ENCODE peak calls at places on chromosomes 11 and 22, in four cellular contexts. One of them, this sample, is unnamed.

GRCh38 chr11:8832571-8833260 is 78.3 kb upstream of the AKIP1 start:
- DNase-seq in OCI-LY7: peak; percentile 43
- DNase-seq in adrenal gland: no peak
- DNase-seq in transverse colon: no peak
- DNase-seq in this sample: peak; percentile 77

GRCh38 chr22:48824673-48825651 is 1002.7 kb downstream of the BRD1 start:
- DNase-seq in OCI-LY7: no peak
- DNase-seq in adrenal gland: no peak
- DNase-seq in transverse colon: no peak
- DNase-seq in this sample: no peak

GRCh38 chr11:94647926-94648325 is 80.8 kb downstream of the PIWIL4 start:
- DNase-seq in OCI-LY7: no peak
- DNase-seq in adrenal gland: peak; percentile 38
- DNase-seq in transverse colon: no peak
- DNase-seq in this sample: no peak

GRCh38 chr11:108775324-108775723 is 110.5 kb downstream of the DDX10 start:
- DNase-seq in OCI-LY7: no peak
- DNase-seq in adrenal gland: no peak
- DNase-seq in transverse colon: no peak
- DNase-seq in this sample: no peak

GRCh38 chr22:47787501-47788227 is 1025.2 kb downstream of the TBC1D22A start:
- DNase-seq in OCI-LY7: no peak
- DNase-seq in adrenal gland: no peak
- DNase-seq in transverse colon: no peak
- DNase-seq in this sample: no peak

GRCh38 chr11:107301886-107302285 is 155.7 kb downstream of the CWF19L2 start:
- DNase-seq in OCI-LY7: no peak
- DNase-seq in adrenal gland: no peak
- DNase-seq in transverse colon: no peak
- DNase-seq in this sample: no peak

GRCh38 chr11:17746096-17746495 is 11.5 kb downstream of the KCNC1 start:
- DNase-seq in OCI-LY7: no peak
- DNase-seq in adrenal gland: no peak
- DNase-seq in transverse colon: no peak
- DNase-seq in this sample: no peak

GRCh38 chr22:42892571-42893316 is 35.7 kb upstream of the ARFGAP3 start:
- DNase-seq in OCI-LY7: no peak
- DNase-seq in adrenal gland: no peak
- DNase-seq in transverse colon: no peak
- DNase-seq in this sample: peak; percentile 57

GRCh38 chr11:110772863-110773262 is 60.6 kb upstream of the ARHGAP20 start:
- DNase-seq in OCI-LY7: no peak
- DNase-seq in adrenal gland: no peak
- DNase-seq in transverse colon: no peak
- DNase-seq in this sample: no peak

GRCh38 chr11:69292221-69292648 is 1.7 kb upstream of the MYEOV start:
- DNase-seq in OCI-LY7: peak; percentile 52
- DNase-seq in adrenal gland: no peak
- DNase-seq in transverse colon: peak; percentile 50
- DNase-seq in this sample: no peak

GRCh38 chr11:37689951-37690350 is 1091.9 kb upstream of the RAG2 start:
- DNase-seq in OCI-LY7: no peak
- DNase-seq in adrenal gland: no peak
- DNase-seq in transverse colon: no peak
- DNase-seq in this sample: no peak

GRCh38 chr11:44607324-44607962 is 42.0 kb downstream of the CD82 start:
- DNase-seq in OCI-LY7: no peak
- DNase-seq in adrenal gland: no peak
- DNase-seq in transverse colon: no peak
- DNase-seq in this sample: no peak

GRCh38 chr11:22869325-22869724 is 9.1 kb upstream of the CCDC179 start:
- DNase-seq in OCI-LY7: no peak
- DNase-seq in adrenal gland: no peak
- DNase-seq in transverse colon: no peak
- DNase-seq in this sample: no peak

GRCh38 chr22:22698263-22698750 is 53.9 kb downstream of the GGTLC2 start:
- DNase-seq in OCI-LY7: peak; percentile 83
- DNase-seq in adrenal gland: no peak
- DNase-seq in transverse colon: no peak
- DNase-seq in this sample: no peak

GRCh38 chr11:22733433-22733832 is 67.0 kb downstream of the GAS2 start:
- DNase-seq in OCI-LY7: no peak
- DNase-seq in adrenal gland: no peak
- DNase-seq in transverse colon: no peak
- DNase-seq in this sample: no peak

GRCh38 chr11:16217631-16218030 is 138.7 kb downstream of the SOX6 start:
- DNase-seq in OCI-LY7: no peak
- DNase-seq in adrenal gland: no peak
- DNase-seq in transverse colon: no peak
- DNase-seq in this sample: no peak

GRCh38 chr11:122652495-122652894 is 3.0 kb upstream of the UBASH3B start:
- DNase-seq in OCI-LY7: no peak
- DNase-seq in adrenal gland: no peak
- DNase-seq in transverse colon: no peak
- DNase-seq in this sample: no peak

GRCh38 chr11:120331301-120331966 is 4.8 kb upstream of the ARHGEF12 start:
- DNase-seq in OCI-LY7: no peak
- DNase-seq in adrenal gland: no peak
- DNase-seq in transverse colon: no peak
- DNase-seq in this sample: no peak

GRCh38 chr11:31325162-31325561 is 44.4 kb downstream of the DCDC1 start:
- DNase-seq in OCI-LY7: no peak
- DNase-seq in adrenal gland: no peak
- DNase-seq in transverse colon: no peak
- DNase-seq in this sample: no peak

GRCh38 chr22:48886604-48887393 is 940.9 kb downstream of the BRD1 start:
- DNase-seq in OCI-LY7: no peak
- DNase-seq in adrenal gland: no peak
- DNase-seq in transverse colon: no peak
- DNase-seq in this sample: no peak

GRCh38 chr11:59174664-59175033 is 2.7 kb downstream of the DTX4 start:
- DNase-seq in OCI-LY7: no peak
- DNase-seq in adrenal gland: no peak
- DNase-seq in transverse colon: peak; percentile 70
- DNase-seq in this sample: no peak

GRCh38 chr11:10181811-10182210 is 112.2 kb downstream of the SBF2 start:
- DNase-seq in OCI-LY7: peak; percentile 35
- DNase-seq in adrenal gland: no peak
- DNase-seq in transverse colon: no peak
- DNase-seq in this sample: peak; percentile 27
- TF ChIP-seq CTCF in OCI-LY7: peak; percentile 73
- TF ChIP-seq CTCF in adrenal gland: peak; percentile 29
- TF ChIP-seq CTCF in transverse colon: no peak
- TF ChIP-seq CTCF in this sample: no peak

GRCh38 chr11:13972033-13972910 is 9.7 kb downstream of the SPON1 start:
- DNase-seq in OCI-LY7: no peak
- DNase-seq in adrenal gland: no peak
- DNase-seq in transverse colon: no peak
- DNase-seq in this sample: no peak

GRCh38 chr11:13972958-13973357 is 10.4 kb downstream of the SPON1 start:
- DNase-seq in OCI-LY7: no peak
- DNase-seq in adrenal gland: no peak
- DNase-seq in transverse colon: no peak
- DNase-seq in this sample: no peak

GRCh38 chr11:13966486-13966885 is 4.0 kb downstream of the SPON1 start:
- DNase-seq in OCI-LY7: no peak
- DNase-seq in adrenal gland: no peak
- DNase-seq in transverse colon: no peak
- DNase-seq in this sample: no peak

GRCh38 chr11:13965337-13965736 is 2.8 kb downstream of the SPON1 start:
- DNase-seq in OCI-LY7: no peak
- DNase-seq in adrenal gland: no peak
- DNase-seq in transverse colon: peak; percentile 80
- DNase-seq in this sample: peak; percentile 11

GRCh38 chr11:13970986-13971385 is 8.5 kb downstream of the SPON1 start:
- DNase-seq in OCI-LY7: peak; percentile 44
- DNase-seq in adrenal gland: no peak
- DNase-seq in transverse colon: peak; percentile 69
- DNase-seq in this sample: no peak
- TF ChIP-seq CTCF in OCI-LY7: peak; percentile 77
- TF ChIP-seq CTCF in adrenal gland: peak; percentile 33
- TF ChIP-seq CTCF in transverse colon: peak; percentile 37
- TF ChIP-seq CTCF in this sample: peak; percentile 14

GRCh38 chr11:14373941-14374646 is 15.1 kb upstream of the RRAS2 start:
- DNase-seq in OCI-LY7: no peak
- DNase-seq in adrenal gland: peak; percentile 57
- DNase-seq in transverse colon: no peak
- DNase-seq in this sample: no peak

GRCh38 chr11:14376920-14377319 is 17.9 kb upstream of the RRAS2 start:
- DNase-seq in OCI-LY7: no peak
- DNase-seq in adrenal gland: no peak
- DNase-seq in transverse colon: no peak
- DNase-seq in this sample: no peak

GRCh38 chr11:14372011-14372410 is 13.0 kb upstream of the RRAS2 start:
- DNase-seq in OCI-LY7: no peak
- DNase-seq in adrenal gland: no peak
- DNase-seq in transverse colon: no peak
- DNase-seq in this sample: no peak

GRCh38 chr11:14378171-14378570 is 19.2 kb upstream of the RRAS2 start:
- DNase-seq in OCI-LY7: no peak
- DNase-seq in adrenal gland: no peak
- DNase-seq in transverse colon: no peak
- DNase-seq in this sample: no peak

GRCh38 chr11:14374922-14375630 is 16.1 kb upstream of the RRAS2 start:
- DNase-seq in OCI-LY7: no peak
- DNase-seq in adrenal gland: no peak
- DNase-seq in transverse colon: no peak
- DNase-seq in this sample: no peak
- TF ChIP-seq CTCF in OCI-LY7: peak; percentile 22
- TF ChIP-seq CTCF in adrenal gland: no peak
- TF ChIP-seq CTCF in transverse colon: no peak
- TF ChIP-seq CTCF in this sample: peak; percentile 20

DNA sequence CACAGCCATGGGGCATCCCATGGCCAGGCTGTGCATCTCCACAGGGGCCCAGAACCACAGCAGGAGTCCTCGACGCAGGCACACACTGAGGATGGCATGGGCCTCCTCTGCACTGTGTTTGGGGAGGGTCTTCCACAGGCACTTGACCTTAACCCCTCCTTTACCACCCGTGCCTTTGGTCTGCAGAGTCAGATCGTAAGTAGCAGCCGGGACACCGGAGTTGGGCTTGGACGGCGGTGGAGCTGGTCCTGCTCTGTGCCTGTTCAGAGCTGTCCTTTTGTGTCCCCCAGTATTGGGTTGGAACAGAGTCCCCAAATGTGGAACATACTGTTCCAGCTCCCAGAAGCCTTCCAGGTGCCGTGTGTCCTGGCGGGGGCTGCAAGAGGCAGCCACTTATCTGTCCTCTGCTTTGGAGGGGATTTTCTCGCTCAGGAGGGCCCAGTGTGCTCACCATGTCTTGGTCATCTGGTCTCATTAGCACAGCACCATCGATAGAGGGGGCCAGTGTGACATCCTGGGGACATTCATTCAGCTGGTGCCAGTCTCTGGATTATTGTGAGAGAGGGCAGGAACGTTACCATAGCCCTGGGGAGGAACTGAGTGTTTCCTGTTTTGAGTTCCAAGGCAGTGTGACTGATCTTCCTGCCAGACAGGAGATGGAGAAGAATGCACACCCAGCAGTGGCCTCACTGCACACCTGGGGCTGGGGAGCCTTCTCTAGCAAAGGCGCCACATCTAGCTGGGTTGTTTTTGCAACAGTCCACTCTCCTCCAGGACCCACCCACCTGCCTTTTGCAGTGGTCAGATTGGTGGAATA is 12.4 kb downstream of the CRELD2 start:
- DNase-seq in OCI-LY7: peak; percentile 96
- DNase-seq in adrenal gland: peak; percentile 82
- DNase-seq in transverse colon: peak; percentile 83
- DNase-seq in this sample: peak; percentile 78
- TF ChIP-seq CTCF in OCI-LY7: peak; percentile 90
- TF ChIP-seq CTCF in adrenal gland: peak; percentile 65
- TF ChIP-seq CTCF in transverse colon: peak; percentile 45
- TF ChIP-seq CTCF in this sample: peak; percentile 81

GRCh38 chr11:12016246-12016645 is 7.8 kb upstream of the DKK3 start:
- DNase-seq in OCI-LY7: no peak
- DNase-seq in adrenal gland: no peak
- DNase-seq in transverse colon: no peak
- DNase-seq in this sample: no peak
- TF ChIP-seq CTCF in OCI-LY7: no peak
- TF ChIP-seq CTCF in adrenal gland: no peak
- TF ChIP-seq CTCF in transverse colon: no peak
- TF ChIP-seq CTCF in this sample: no peak

DNA sequence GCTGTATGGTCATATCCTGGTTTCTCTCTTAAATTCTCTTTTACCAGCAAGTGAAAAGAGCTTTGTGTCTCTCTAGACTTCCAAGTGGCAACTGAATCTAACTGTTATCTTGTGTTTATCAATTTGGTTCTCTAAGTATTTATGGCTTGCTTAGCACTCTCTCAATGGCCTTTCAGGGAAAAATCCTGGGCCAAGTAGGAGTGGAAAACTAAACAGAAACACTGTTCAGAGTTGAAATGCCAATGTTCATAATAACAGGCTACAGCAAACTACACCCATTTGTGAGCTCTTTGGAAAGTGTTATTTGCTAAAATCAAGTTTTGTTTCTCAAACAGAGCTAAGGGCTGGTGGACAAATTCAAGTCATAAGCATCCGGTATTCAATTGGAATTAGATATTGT is 10.1 kb downstream of the MMP12 start:
- DNase-seq in OCI-LY7: no peak
- DNase-seq in adrenal gland: no peak
- DNase-seq in transverse colon: no peak
- DNase-seq in this sample: no peak
- TF ChIP-seq CTCF in OCI-LY7: no peak
- TF ChIP-seq CTCF in adrenal gland: no peak
- TF ChIP-seq CTCF in transverse colon: no peak
- TF ChIP-seq CTCF in this sample: no peak

DNA sequence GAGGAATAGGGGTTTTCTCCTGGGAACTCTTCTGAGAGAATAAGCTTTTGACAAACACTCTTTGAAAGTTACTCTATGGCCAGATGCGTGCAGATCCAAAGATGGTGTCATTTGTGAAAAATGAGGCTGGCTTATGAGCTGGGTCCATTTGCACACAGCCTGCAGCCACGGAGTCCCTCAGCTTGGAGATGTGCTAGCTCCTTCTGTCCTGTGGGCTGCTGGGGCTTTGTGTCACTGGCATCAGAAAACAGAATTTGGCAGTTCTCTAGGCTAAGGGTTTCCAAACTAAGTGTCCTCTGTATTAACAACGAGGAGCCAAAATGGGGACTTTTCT is 702.4 kb downstream of the NTM start:
- DNase-seq in OCI-LY7: no peak
- DNase-seq in adrenal gland: no peak
- DNase-seq in transverse colon: no peak
- DNase-seq in this sample: no peak
- TF ChIP-seq CTCF in OCI-LY7: no peak
- TF ChIP-seq CTCF in adrenal gland: no peak
- TF ChIP-seq CTCF in transverse colon: no peak
- TF ChIP-seq CTCF in this sample: no peak

DNA sequence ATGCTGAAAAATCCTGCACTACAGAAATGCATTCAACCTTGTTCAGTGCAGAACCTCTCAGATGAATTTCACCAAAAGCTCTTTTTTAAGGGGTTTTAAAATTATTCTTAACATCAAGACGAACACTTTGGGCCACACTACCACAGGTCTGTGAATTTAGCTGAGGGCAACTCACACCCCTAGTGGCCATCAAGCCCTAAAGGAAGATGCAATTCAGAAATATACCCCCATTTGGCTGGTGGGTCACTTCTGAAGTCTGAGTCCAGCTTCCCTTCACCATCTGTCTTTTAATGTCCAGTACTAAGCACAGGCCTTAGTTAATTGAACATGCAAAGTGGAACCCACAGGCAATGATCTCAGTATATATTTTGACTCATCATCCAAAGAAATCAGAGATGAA is 50.5 kb downstream of the FAM76B start:
- DNase-seq in OCI-LY7: peak; percentile 8
- DNase-seq in adrenal gland: no peak
- DNase-seq in transverse colon: no peak
- DNase-seq in this sample: no peak
- TF ChIP-seq CTCF in OCI-LY7: peak; percentile 58
- TF ChIP-seq CTCF in adrenal gland: no peak
- TF ChIP-seq CTCF in transverse colon: no peak
- TF ChIP-seq CTCF in this sample: no peak